ENCODE peak calls at places on chromosomes 6 and 20, in seven cellular contexts. P is fibroblast of lung, A is K562, U is progenitor cell of endocrine pancreas, T is mesothelial cell of epicardium, D is cardiac fibroblast, M is dorsolateral prefrontal cortex. H is an unnamed sample.

GRCh38 chr6:108738684-108739406 is 109.4 kb upstream of the ARMC2 start:
- DNase-seq in M (no peak), T (no peak), U (no peak), A (no peak), P (no peak), D (no peak), H (no peak)

GRCh38 chr6:18990313-18990978 is 603.3 kb downstream of the RNF144B start:
- DNase-seq in M (peak; percentile 55), P (peak; percentile 55), D (peak; percentile 52), A (peak; percentile 66), T (peak; percentile 84), U (peak; percentile 70), H (no peak)

GRCh38 chr20:4604580-4604979 is 117.1 kb upstream of the PRND start:
- DNase-seq in A (no peak), P (no peak), T (no peak), U (no peak), D (no peak), M (no peak), H (no peak)

GRCh38 chr20:41006936-41007871 is 21.4 kb upstream of the TOP1 start:
- DNase-seq in A (no peak), T (no peak), M (no peak), D (no peak), U (no peak), P (no peak), H (no peak)

GRCh38 chr20:44642203-44643153 is 9.0 kb downstream of the ADA start:
- DNase-seq in A (peak; percentile 39), P (peak; percentile 87), T (no peak), D (peak; percentile 96), U (no peak), M (no peak), H (no peak)

GRCh38 chr6:125025164-125025854 is 63.1 kb downstream of the RNF217 start:
- DNase-seq in T (no peak), A (no peak), M (no peak), U (no peak), P (no peak), D (no peak), H (no peak)

GRCh38 chr6:138289739-138290138 is 71.4 kb upstream of the PBOV1 start:
- DNase-seq in D (no peak), T (no peak), A (peak; percentile 25), M (no peak), P (no peak), U (peak; percentile 41), H (no peak)

GRCh38 chr6:15475872-15476271 is 187.0 kb downstream of the DTNBP1 start:
- DNase-seq in P (no peak), A (no peak), U (no peak), T (no peak), D (no peak), M (no peak), H (no peak)

GRCh38 chr20:38633577-38634093 is 32.0 kb downstream of the ARHGAP40 start:
- DNase-seq in P (peak; percentile 28), U (peak; percentile 53), A (peak; percentile 81), D (peak; percentile 50), T (no peak), M (no peak), H (peak; percentile 57)

GRCh38 chr6:160042788-160043301 is 74.0 kb downstream of the IGF2R start:
- DNase-seq in U (no peak), M (no peak), P (peak; percentile 68), D (peak; percentile 48), T (no peak), A (no peak), H (no peak)

GRCh38 chr6:127517698-127518097 is 1.4 kb downstream of the MTCL3 start:
- DNase-seq in A (no peak), M (no peak), U (no peak), P (no peak), T (no peak), D (no peak), H (no peak)

GRCh38 chr6:53496797-53497196 is 48.1 kb downstream of the GCLC start:
- DNase-seq in D (peak; percentile 76), A (no peak), U (no peak), P (peak; percentile 86), T (no peak), M (no peak), H (no peak)

GRCh38 chr6:136365781-136366354 is 76.2 kb upstream of the BCLAF1 start:
- DNase-seq in T (no peak), M (no peak), A (no peak), D (no peak), P (no peak), U (no peak), H (no peak)

GRCh38 chr6:129543981-129544380 is 166.0 kb downstream of the ARHGAP18 start:
- DNase-seq in D (peak; percentile 18), U (no peak), A (no peak), T (no peak), P (peak; percentile 30), M (no peak), H (no peak)

GRCh38 chr6:166201878-166202277 is 34.2 kb upstream of the TBXT start:
- DNase-seq in A (no peak), P (no peak), D (no peak), U (no peak), T (no peak), M (no peak), H (no peak)

GRCh38 chr6:130223508-130223907 is 757 bp upstream of the SAMD3 start:
- DNase-seq in A (no peak), D (no peak), U (no peak), M (no peak), P (no peak), T (no peak), H (no peak)

GRCh38 chr6:27592481-27593199 is 119.7 kb upstream of the ZNF184 start:
- DNase-seq in A (peak; percentile 90), M (no peak), D (peak; percentile 63), P (peak; percentile 62), U (no peak), T (no peak), H (no peak)

GRCh38 chr6:131846905-131847304 is 39.1 kb downstream of the ENPP1 start:
- DNase-seq in T (no peak), M (no peak), U (no peak), D (no peak), P (no peak), A (no peak), H (no peak)

GRCh38 chr6:43831211-43831610 is 61.2 kb downstream of the VEGFA start:
- DNase-seq in T (no peak), P (no peak), A (no peak), D (no peak), M (no peak), U (no peak), H (no peak)

GRCh38 chr6:33683576-33684427 is 27.7 kb downstream of the UQCC2 start:
- DNase-seq in U (no peak), D (no peak), A (no peak), T (no peak), P (no peak), M (no peak), H (no peak)

GRCh38 chr6:33661118-33661838 is 40.2 kb downstream of the ITPR3 start:
- DNase-seq in A (no peak), U (no peak), D (no peak), M (no peak), T (no peak), P (no peak), H (no peak)

GRCh38 chr6:125728739-125729138 is 20.7 kb upstream of the HEY2 start:
- DNase-seq in D (peak; percentile 6), U (no peak), M (no peak), T (no peak), P (no peak), A (no peak), H (no peak)

GRCh38 chr6:34598725-34599124 is 42.6 kb upstream of the SPDEF start:
- DNase-seq in P (peak; percentile 9), D (no peak), U (no peak), A (no peak), T (no peak), M (no peak), H (no peak)

GRCh38 chr6:40520683-40521082 is 66.5 kb downstream of the LRFN2 start:
- DNase-seq in M (no peak), T (no peak), P (no peak), A (no peak), U (no peak), D (no peak), H (no peak)

GRCh38 chr6:121748376-121748775 is 312.9 kb downstream of the GJA1 start:
- DNase-seq in M (no peak), D (peak; percentile 51), U (no peak), P (peak; percentile 72), A (no peak), T (no peak), H (no peak)

GRCh38 chr20:10647471-10647870 is 26.3 kb downstream of the JAG1 start:
- DNase-seq in T (no peak), D (no peak), U (no peak), M (no peak), P (no peak), A (peak; percentile 16), H (no peak)
- TF ChIP-seq CTCF in T (peak; percentile 50), D (peak; percentile 27), U (peak; percentile 39), M (no peak), P (peak; percentile 26), A (peak; percentile 36), H (peak; percentile 4)

GRCh38 chr20:61667056-61667792 is 398.5 kb downstream of the TAF4 start:
- DNase-seq in D (no peak), P (no peak), T (peak; percentile 12), M (no peak), A (no peak), U (no peak), H (no peak)
- TF ChIP-seq CTCF in D (no peak), P (no peak), T (no peak), M (no peak), A (no peak), U (no peak), H (no peak)

GRCh38 chr6:74936886-74937285 is 269.0 kb downstream of the COL12A1 start:
- DNase-seq in D (no peak), U (no peak), A (no peak), P (no peak), T (no peak), M (no peak), H (no peak)

GRCh38 chr6:74927299-74927698 is 278.6 kb downstream of the COL12A1 start:
- DNase-seq in U (no peak), D (no peak), A (no peak), M (no peak), P (no peak), T (no peak), H (no peak)

GRCh38 chr6:74928203-74928602 is 277.6 kb downstream of the COL12A1 start:
- DNase-seq in T (no peak), D (no peak), U (no peak), P (no peak), M (no peak), A (no peak), H (no peak)

GRCh38 chr6:74932214-74932923 is 273.5 kb downstream of the COL12A1 start:
- DNase-seq in A (no peak), D (peak; percentile 21), M (no peak), T (no peak), U (no peak), P (peak; percentile 37), H (no peak)

GRCh38 chr6:74931567-74931966 is 274.3 kb downstream of the COL12A1 start:
- DNase-seq in A (no peak), T (no peak), D (peak; percentile 56), P (peak; percentile 79), M (no peak), U (no peak), H (no peak)
- TF ChIP-seq CTCF in A (no peak), T (no peak), D (no peak), P (no peak), M (no peak), U (no peak), H (no peak)

DNA sequence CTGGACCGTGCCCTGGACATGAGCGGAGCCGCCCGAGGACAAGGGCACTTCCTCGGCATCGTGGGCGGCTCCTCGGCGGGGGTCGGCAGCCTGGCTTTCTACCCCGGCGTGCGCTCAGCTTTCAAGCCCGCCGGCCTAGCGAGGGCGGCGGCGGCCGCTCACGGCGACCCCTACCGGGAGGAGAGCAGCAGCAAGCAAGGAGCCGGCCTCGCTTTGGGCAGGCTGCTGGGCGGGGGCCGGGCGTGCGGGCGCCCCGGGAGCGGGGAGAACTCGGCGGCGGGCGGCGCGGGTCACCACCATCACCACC is 6.7 kb downstream of the PRDM13 start:
- DNase-seq in A (no peak), P (peak; percentile 39), D (peak; percentile 38), U (no peak), T (no peak), M (no peak), H (no peak)
- TF ChIP-seq CTCF in A (no peak), P (peak; percentile 44), D (peak; percentile 24), U (peak; percentile 66), T (peak; percentile 49), M (no peak), H (peak; percentile 54)

H was measured in D721Med.